ENCODE peak calls at places on chromosomes 1 and 21, in six cellular contexts. T is hepatocyte, K is osteoblast, C is lower leg skin, G is adipocyte, X is AG09309. D is an unnamed sample.

GRCh38 chr1:99579691-99580171 is 66.2 kb upstream of the PALMD start:
- DNase-seq in T (no peak), K (no peak), C (no peak), G (no peak), X (no peak), D (no peak)

GRCh38 chr1:23473037-23473800 is 10.8 kb downstream of the ASAP3 start:
- DNase-seq in T (no peak), K (peak), C (no peak), G (peak), X (no peak), D (no peak)

GRCh38 chr1:72111662-72112061 is 170.7 kb downstream of the NEGR1 start:
- DNase-seq in T (no peak), K (no peak), C (no peak), G (no peak), X (no peak), D (no peak)

GRCh38 chr21:42878678-42878992 is 704 bp downstream of the WDR4 start:
- DNase-seq in T (no peak), K (no peak), C (peak), G (no peak), X (no peak), D (no peak)

GRCh38 chr1:179310271-179310670 is 16.7 kb downstream of the SOAT1 start:
- DNase-seq in T (no peak), K (no peak), C (no peak), G (peak), X (peak), D (no peak)

GRCh38 chr1:95627244-95627643 is 393.2 kb downstream of the RWDD3 start:
- DNase-seq in T (peak), K (no peak), C (no peak), G (no peak), X (no peak), D (no peak)

GRCh38 chr1:15738416-15739113 is 2.5 kb downstream of the SLC25A34 start:
- DNase-seq in T (no peak), K (no peak), C (no peak), G (no peak), X (no peak), D (no peak)

GRCh38 chr1:85278853-85279314 is 2.5 kb upstream of the BCL10 start:
- DNase-seq in T (peak), K (peak), C (peak), G (peak), X (peak), D (no peak)

GRCh38 chr1:117370071-117370470 is 2.8 kb downstream of the MAN1A2 start:
- DNase-seq in T (no peak), K (no peak), C (no peak), G (peak), X (no peak), D (no peak)

GRCh38 chr1:10380594-10381275 is 18.1 kb upstream of the PGD start:
- DNase-seq in T (peak), K (peak), C (no peak), G (peak), X (peak), D (no peak)

GRCh38 chr21:42650033-42650370 is 3.4 kb upstream of the PDE9A start:
- DNase-seq in T (no peak), K (peak), C (no peak), G (no peak), X (no peak), D (no peak)

GRCh38 chr21:24420694-24421093 is 1186.6 kb downstream of the MRPL39 start:
- DNase-seq in T (no peak), K (no peak), C (no peak), G (no peak), X (no peak), D (no peak)

GRCh38 chr1:60825593-60825992 is 256.8 kb upstream of the NFIA start:
- DNase-seq in T (no peak), K (no peak), C (no peak), G (no peak), X (no peak), D (no peak)

GRCh38 chr1:47262787-47263413 is 30.9 kb upstream of the TAL1 start:
- DNase-seq in T (peak), K (no peak), C (peak), G (peak), X (peak), D (no peak)

GRCh38 chr1:77218477-77219165 is 609 bp downstream of the PIGK start:
- DNase-seq in T (peak), K (no peak), C (no peak), G (peak), X (no peak), D (no peak)

GRCh38 chr1:20255666-20256065 is 35.0 kb upstream of the VWA5B1 start:
- DNase-seq in T (peak), K (no peak), C (no peak), G (peak), X (peak), D (no peak)

GRCh38 chr1:174469052-174469451 is 21.3 kb downstream of the GPR52 start:
- DNase-seq in T (no peak), K (no peak), C (no peak), G (no peak), X (no peak), D (no peak)

GRCh38 chr1:46134660-46135331 is 2.4 kb upstream of the PIK3R3 start:
- DNase-seq in T (peak), K (peak), C (no peak), G (peak), X (peak), D (no peak)

GRCh38 chr1:107327446-107327845 is 186.6 kb downstream of the NTNG1 start:
- DNase-seq in T (no peak), K (no peak), C (no peak), G (peak), X (no peak), D (no peak)

GRCh38 chr1:91501527-91501859 is 842 bp downstream of the CDC7 start:
- DNase-seq in T (no peak), K (peak), C (no peak), G (peak), X (no peak), D (no peak)

GRCh38 chr1:145991799-145992412 is 4.5 kb downstream of the TXNIP start:
- DNase-seq in T (no peak), K (no peak), C (no peak), G (peak), X (no peak), D (no peak)

GRCh38 chr1:193181985-193182384 is 4.4 kb downstream of the B3GALT2 start:
- DNase-seq in T (no peak), K (no peak), C (no peak), G (no peak), X (no peak), D (no peak)

GRCh38 chr1:224619209-224619608 is 3.1 kb downstream of the CNIH3 start:
- DNase-seq in T (no peak), K (no peak), C (no peak), G (no peak), X (no peak), D (no peak)

GRCh38 chr1:242691603-242691945 is 167.1 kb upstream of the PLD5 start:
- DNase-seq in T (no peak), K (no peak), C (no peak), G (no peak), X (no peak), D (no peak)

GRCh38 chr1:223102797-223103533 is 40.1 kb downstream of the TLR5 start:
- DNase-seq in T (peak), K (no peak), C (no peak), G (no peak), X (no peak), D (no peak)

GRCh38 chr1:243409284-243409683 is 153.4 kb downstream of the SDCCAG8 start:
- DNase-seq in T (no peak), K (no peak), C (no peak), G (no peak), X (no peak), D (no peak)

GRCh38 chr1:238088891-238089290 is 198.2 kb upstream of the ZP4 start:
- DNase-seq in T (no peak), K (no peak), C (no peak), G (no peak), X (no peak), D (no peak)

GRCh38 chr21:15978158-15978805 is 248.5 kb downstream of the USP25 start:
- DNase-seq in T (no peak), K (no peak), C (no peak), G (peak), X (peak), D (no peak)

GRCh38 chr1:107677674-107678073 is 287.3 kb downstream of the VAV3 start:
- DNase-seq in T (no peak), K (no peak), C (no peak), G (no peak), X (no peak), D (no peak)

GRCh38 chr1:49333946-49334345 is 557.3 kb upstream of the BEND5 start:
- DNase-seq in T (no peak), K (no peak), C (no peak), G (no peak), X (no peak), D (no peak)

GRCh38 chr1:39632491-39633417 is 6.7 kb downstream of the HEYL start:
- DNase-seq in T (peak), K (peak), C (no peak), G (peak), X (no peak), D (peak)

GRCh38 chr1:57423135-57424131 is at the start of gene DAB1:
- DNase-seq in T (peak), K (peak), C (no peak), G (peak), X (no peak), D (no peak)

GRCh38 chr1:38046333-38046883 is at the start of gene POU3F1:
- DNase-seq in T (no peak), K (no peak), C (no peak), G (no peak), X (no peak), D (no peak)

GRCh38 chr1:38044224-38045215 is 2.1 kb downstream of the POU3F1 start:
- DNase-seq in T (no peak), K (peak), C (no peak), G (no peak), X (no peak), D (peak)

GRCh38 chr1:38041941-38042834 is 4.4 kb downstream of the POU3F1 start:
- DNase-seq in T (no peak), K (peak), C (no peak), G (no peak), X (no peak), D (peak)

GRCh38 chr1:38045431-38046332 is 911 bp downstream of the POU3F1 start:
- DNase-seq in T (no peak), K (peak), C (no peak), G (peak), X (no peak), D (peak)

GRCh38 chr1:38043036-38043747 is 3.4 kb downstream of the POU3F1 start:
- DNase-seq in T (no peak), K (peak), C (no peak), G (no peak), X (no peak), D (peak)
- H3K4me3 ChIP-seq in T (no peak), K (no peak), C (no peak), G (no peak), X (no peak), D (no peak)

DNA sequence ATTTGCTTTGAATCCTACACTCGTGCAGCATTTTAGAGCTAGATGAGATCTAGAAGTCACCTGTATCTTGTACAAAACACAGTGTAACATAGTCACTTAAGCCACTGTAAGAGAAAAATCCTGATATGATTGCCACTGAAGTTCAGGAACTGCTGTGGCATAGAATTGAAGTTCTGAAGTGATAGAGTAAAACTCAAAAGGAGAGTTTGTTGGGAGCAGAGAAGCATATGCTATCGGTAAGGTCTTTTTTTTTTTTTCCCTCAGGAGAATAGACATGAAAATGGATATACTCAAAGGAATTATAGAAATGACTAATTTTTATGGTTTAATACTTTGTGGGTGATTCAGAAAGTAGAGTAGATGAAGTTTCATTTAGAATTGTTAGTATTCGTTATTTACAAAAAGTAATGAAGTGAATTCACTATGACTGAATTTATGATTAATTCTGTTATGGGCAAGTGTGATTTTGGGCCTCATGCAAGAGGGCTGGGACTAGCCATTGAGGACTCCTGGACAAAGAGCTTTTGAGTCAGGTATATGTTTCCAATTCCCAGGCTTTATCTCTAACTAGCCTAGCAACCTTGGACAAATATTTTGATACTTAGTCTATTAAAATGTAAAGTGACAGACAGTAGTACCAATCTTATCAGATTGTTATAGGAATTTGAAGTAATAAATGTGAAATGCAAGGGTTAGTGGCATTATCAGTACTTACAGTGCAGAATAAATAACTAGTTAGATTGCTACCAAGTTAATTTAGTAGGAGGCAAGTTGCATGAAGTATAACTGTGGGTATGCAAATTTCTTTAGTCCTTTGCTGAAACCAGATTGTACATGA is 3.1 kb downstream of the KCTD3 start:
- DNase-seq in T (no peak), K (peak), C (no peak), G (peak), X (no peak), D (no peak)
- H3K4me3 ChIP-seq in T (peak), K (peak), C (no peak), G (peak), X (no peak), D (no peak)

GRCh38 chr1:37238376-37239224 is 204.3 kb upstream of the GRIK3 start:
- DNase-seq in T (no peak), K (no peak), C (no peak), G (no peak), X (no peak), D (no peak)

GRCh38 chr1:37234941-37235418 is 200.7 kb upstream of the GRIK3 start:
- DNase-seq in T (no peak), K (no peak), C (no peak), G (no peak), X (no peak), D (no peak)

GRCh38 chr1:37240897-37241296 is 206.6 kb upstream of the GRIK3 start:
- DNase-seq in T (no peak), K (no peak), C (no peak), G (no peak), X (no peak), D (no peak)

GRCh38 chr1:37239225-37239740 is 205.0 kb upstream of the GRIK3 start:
- DNase-seq in T (no peak), K (no peak), C (no peak), G (no peak), X (no peak), D (no peak)

DNA sequence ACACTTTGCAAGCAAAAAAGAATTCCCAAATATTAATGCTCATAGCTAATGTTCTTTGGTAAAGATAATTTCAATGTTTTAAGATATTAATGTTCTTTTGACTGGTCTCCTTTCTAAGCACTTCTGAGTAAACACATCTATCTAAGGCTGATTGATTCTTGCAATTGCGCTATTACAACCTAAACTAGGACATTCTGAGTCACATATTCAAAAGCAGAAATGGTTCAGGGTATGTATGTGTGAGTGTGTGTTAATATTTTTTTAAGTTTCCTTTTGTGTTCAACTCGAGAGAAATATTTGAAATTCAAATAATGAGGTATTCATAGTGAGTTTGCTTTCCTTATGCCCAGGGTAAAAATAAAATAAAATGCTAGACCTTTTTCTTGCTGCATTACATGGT is 203.6 kb upstream of the GRIK3 start:
- DNase-seq in T (no peak), K (no peak), C (no peak), G (no peak), X (no peak), D (no peak)
- H3K4me3 ChIP-seq in T (no peak), K (no peak), C (no peak), G (no peak), X (no peak), D (no peak)

DNA sequence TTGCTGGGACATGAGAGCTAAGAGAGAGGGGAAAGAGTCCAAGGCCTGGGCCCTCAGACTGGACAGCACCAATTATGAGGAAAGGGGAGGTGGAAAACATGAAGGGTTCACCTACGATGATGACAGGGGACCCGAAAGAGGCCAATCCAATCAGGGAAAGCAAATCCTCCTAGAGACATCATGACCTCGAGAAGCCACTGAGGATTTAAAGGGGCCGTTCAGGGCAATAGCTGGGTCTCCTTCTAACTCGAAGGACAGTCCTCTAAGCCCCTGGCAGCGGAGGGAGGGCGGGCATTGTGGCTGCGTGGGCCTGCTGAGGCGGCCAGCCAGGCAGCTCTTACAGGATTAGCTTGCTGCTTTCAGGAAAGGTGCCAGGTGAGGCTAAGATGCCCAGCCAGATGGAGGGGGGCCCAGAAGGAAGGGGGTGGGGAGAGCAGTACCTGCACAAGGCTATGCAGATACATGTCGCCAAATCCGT is 7.4 kb downstream of the MEF2D start:
- DNase-seq in T (no peak), K (peak), C (no peak), G (no peak), X (no peak), D (peak)
- H3K4me3 ChIP-seq in T (no peak), K (no peak), C (no peak), G (peak), X (no peak), D (no peak)

GRCh38 chr1:2545754-2546514 is 10.2 kb upstream of the TNFRSF14 start:
- DNase-seq in T (peak), K (peak), C (peak), G (peak), X (no peak), D (peak)
- H3K4me3 ChIP-seq in T (peak), K (peak), C (peak), G (peak), X (peak), D (peak)

GRCh38 chr1:113931456-113931855 is 2.3 kb downstream of the HIPK1 start:
- DNase-seq in T (peak), K (peak), C (no peak), G (peak), X (peak), D (no peak)
- H3K4me3 ChIP-seq in T (peak), K (peak), C (no peak), G (peak), X (no peak), D (peak)